ENCODE peak calls at places on chromosomes 4 and X, in four cellular contexts. T is tibial artery, C is SW 1271, Q is G401. M is an unnamed sample.

GRCh38 chrX:39652336-39652735 is 445.4 kb downstream of the BCOR start:
- DNase-seq in C (no peak), Q (peak; percentile 20), T (no peak), M (no peak)

GRCh38 chrX:129577473-129577872 is 37.4 kb downstream of the OCRL start:
- DNase-seq in T (no peak), C (no peak), Q (no peak), M (no peak)

GRCh38 chr4:107718351-107718965 is 1.6 kb downstream of the PAPSS1 start:
- DNase-seq in Q (no peak), T (no peak), C (no peak), M (no peak)

GRCh38 chr4:1072830-1073446 is 40.4 kb downstream of the RNF212 start:
- DNase-seq in Q (peak; percentile 51), T (peak; percentile 73), C (peak; percentile 30), M (no peak)

GRCh38 chr4:174591243-174592021 is 69.1 kb upstream of the HPGD start:
- DNase-seq in T (no peak), C (no peak), Q (no peak), M (no peak)

GRCh38 chr4:184774152-184774551 is 40.3 kb upstream of the CENPU start:
- DNase-seq in T (no peak), C (no peak), Q (no peak), M (no peak)

GRCh38 chrX:48997865-48998264 is 4.2 kb downstream of the GRIPAP1 start:
- DNase-seq in Q (no peak), C (no peak), T (no peak), M (no peak)

GRCh38 chr4:112279025-112279881 is 6.5 kb downstream of the TIFA start:
- DNase-seq in T (no peak), Q (no peak), C (no peak), M (no peak)

GRCh38 chr4:112343330-112343729 is 46.2 kb downstream of the ALPK1 start:
- DNase-seq in Q (no peak), T (no peak), C (no peak), M (no peak)

GRCh38 chrX:145843196-145843595 is 25.6 kb downstream of the SLITRK2 start:
- DNase-seq in T (no peak), C (no peak), Q (no peak), M (no peak)

GRCh38 chrX:43940811-43941210 is 32.4 kb downstream of the NDP start:
- DNase-seq in T (no peak), Q (no peak), C (no peak), M (no peak)

M was measured in ureter.